ENCODE peak calls at places on chromosomes 1 and 21, in eight cellular contexts. One of them, this sample, is unnamed.

GRCh38 chr1:58854576-58854975 is 70.7 kb upstream of the JUN start:
- DNase-seq in PC-3: no peak
- DNase-seq in CD4-positive, alpha-beta T cell: no peak
- DNase-seq in tibial artery: no peak
- DNase-seq in mammary epithelial cell: no peak
- DNase-seq in breast epithelium: no peak
- DNase-seq in right cardiac atrium: no peak
- DNase-seq in HCT116: no peak
- DNase-seq in this sample: no peak

GRCh38 chr1:117312453-117313138 is 54.7 kb upstream of the MAN1A2 start:
- DNase-seq in PC-3: peak; percentile 66
- DNase-seq in CD4-positive, alpha-beta T cell: no peak
- DNase-seq in tibial artery: no peak
- DNase-seq in mammary epithelial cell: peak; percentile 37
- DNase-seq in breast epithelium: no peak
- DNase-seq in right cardiac atrium: no peak
- DNase-seq in HCT116: peak; percentile 38
- DNase-seq in this sample: no peak

GRCh38 chr1:116290085-116290670 is 82.9 kb upstream of the ATP1A1 start:
- DNase-seq in PC-3: peak; percentile 92
- DNase-seq in CD4-positive, alpha-beta T cell: no peak
- DNase-seq in tibial artery: no peak
- DNase-seq in mammary epithelial cell: peak; percentile 93
- DNase-seq in breast epithelium: no peak
- DNase-seq in right cardiac atrium: no peak
- DNase-seq in HCT116: no peak
- DNase-seq in this sample: peak; percentile 76

GRCh38 chr1:194297999-194298598 is 1111.7 kb upstream of the B3GALT2 start:
- DNase-seq in PC-3: no peak
- DNase-seq in CD4-positive, alpha-beta T cell: no peak
- DNase-seq in tibial artery: no peak
- DNase-seq in mammary epithelial cell: no peak
- DNase-seq in breast epithelium: no peak
- DNase-seq in right cardiac atrium: no peak
- DNase-seq in HCT116: no peak
- DNase-seq in this sample: no peak

GRCh38 chr1:201676061-201676644 is 137.2 kb downstream of the NAV1 start:
- DNase-seq in PC-3: no peak
- DNase-seq in CD4-positive, alpha-beta T cell: no peak
- DNase-seq in tibial artery: no peak
- DNase-seq in mammary epithelial cell: no peak
- DNase-seq in breast epithelium: no peak
- DNase-seq in right cardiac atrium: peak; percentile 32
- DNase-seq in HCT116: no peak
- DNase-seq in this sample: no peak

GRCh38 chr1:224730950-224731349 is 114.8 kb downstream of the CNIH3 start:
- DNase-seq in PC-3: no peak
- DNase-seq in CD4-positive, alpha-beta T cell: no peak
- DNase-seq in tibial artery: no peak
- DNase-seq in mammary epithelial cell: no peak
- DNase-seq in breast epithelium: no peak
- DNase-seq in right cardiac atrium: no peak
- DNase-seq in HCT116: no peak
- DNase-seq in this sample: no peak

GRCh38 chr1:205834751-205835150 is 15.2 kb downstream of the PM20D1 start:
- DNase-seq in PC-3: peak; percentile 36
- DNase-seq in CD4-positive, alpha-beta T cell: no peak
- DNase-seq in tibial artery: no peak
- DNase-seq in mammary epithelial cell: no peak
- DNase-seq in breast epithelium: no peak
- DNase-seq in right cardiac atrium: no peak
- DNase-seq in HCT116: no peak
- DNase-seq in this sample: peak; percentile 48

GRCh38 chr1:185138146-185138545 is 18.6 kb downstream of the TRMT1L start:
- DNase-seq in PC-3: no peak
- DNase-seq in CD4-positive, alpha-beta T cell: no peak
- DNase-seq in tibial artery: no peak
- DNase-seq in mammary epithelial cell: no peak
- DNase-seq in breast epithelium: no peak
- DNase-seq in right cardiac atrium: no peak
- DNase-seq in HCT116: no peak
- DNase-seq in this sample: no peak

GRCh38 chr21:46545363-46545762 is 59.5 kb downstream of the S100B start:
- DNase-seq in PC-3: peak; percentile 6
- DNase-seq in CD4-positive, alpha-beta T cell: no peak
- DNase-seq in tibial artery: no peak
- DNase-seq in mammary epithelial cell: peak; percentile 96
- DNase-seq in breast epithelium: peak; percentile 16
- DNase-seq in right cardiac atrium: no peak
- DNase-seq in HCT116: no peak
- DNase-seq in this sample: peak; percentile 69

GRCh38 chr1:27071049-27071416 is 58.4 kb upstream of the TENT5B start:
- DNase-seq in PC-3: no peak
- DNase-seq in CD4-positive, alpha-beta T cell: no peak
- DNase-seq in tibial artery: no peak
- DNase-seq in mammary epithelial cell: peak; percentile 76
- DNase-seq in breast epithelium: peak; percentile 60
- DNase-seq in right cardiac atrium: no peak
- DNase-seq in HCT116: no peak
- DNase-seq in this sample: no peak

GRCh38 chr21:34912022-34912933 is 136.8 kb downstream of the RUNX1 start:
- DNase-seq in PC-3: peak; percentile 33
- DNase-seq in CD4-positive, alpha-beta T cell: no peak
- DNase-seq in tibial artery: no peak
- DNase-seq in mammary epithelial cell: no peak
- DNase-seq in breast epithelium: no peak
- DNase-seq in right cardiac atrium: no peak
- DNase-seq in HCT116: no peak
- DNase-seq in this sample: no peak

GRCh38 chr1:116334015-116334547 is 39.0 kb upstream of the ATP1A1 start:
- DNase-seq in PC-3: peak; percentile 80
- DNase-seq in CD4-positive, alpha-beta T cell: no peak
- DNase-seq in tibial artery: no peak
- DNase-seq in mammary epithelial cell: peak; percentile 72
- DNase-seq in breast epithelium: peak; percentile 40
- DNase-seq in right cardiac atrium: peak; percentile 47
- DNase-seq in HCT116: no peak
- DNase-seq in this sample: no peak

GRCh38 chr1:42013881-42014470 is 95.3 kb upstream of the HIVEP3 start:
- DNase-seq in PC-3: no peak
- DNase-seq in CD4-positive, alpha-beta T cell: no peak
- DNase-seq in tibial artery: no peak
- DNase-seq in mammary epithelial cell: no peak
- DNase-seq in breast epithelium: no peak
- DNase-seq in right cardiac atrium: no peak
- DNase-seq in HCT116: no peak
- DNase-seq in this sample: no peak

GRCh38 chr21:44920694-44921604 is at the start of gene ITGB2:
- DNase-seq in PC-3: no peak
- DNase-seq in CD4-positive, alpha-beta T cell: peak; percentile 46
- DNase-seq in tibial artery: no peak
- DNase-seq in mammary epithelial cell: no peak
- DNase-seq in breast epithelium: no peak
- DNase-seq in right cardiac atrium: peak; percentile 54
- DNase-seq in HCT116: no peak
- DNase-seq in this sample: no peak

GRCh38 chr1:203081465-203082355 is 4.1 kb downstream of the MYOG start:
- DNase-seq in PC-3: no peak
- DNase-seq in CD4-positive, alpha-beta T cell: no peak
- DNase-seq in tibial artery: no peak
- DNase-seq in mammary epithelial cell: no peak
- DNase-seq in breast epithelium: no peak
- DNase-seq in right cardiac atrium: no peak
- DNase-seq in HCT116: no peak
- DNase-seq in this sample: no peak

GRCh38 chr1:33086384-33086850 is 5.5 kb downstream of the AZIN2 start:
- DNase-seq in PC-3: peak; percentile 75
- DNase-seq in CD4-positive, alpha-beta T cell: peak; percentile 29
- DNase-seq in tibial artery: peak; percentile 79
- DNase-seq in mammary epithelial cell: peak; percentile 51
- DNase-seq in breast epithelium: peak; percentile 56
- DNase-seq in right cardiac atrium: peak; percentile 79
- DNase-seq in HCT116: peak; percentile 62
- DNase-seq in this sample: no peak

GRCh38 chr1:93471911-93472310 is 24.0 kb downstream of the FNBP1L start:
- DNase-seq in PC-3: peak; percentile 93
- DNase-seq in CD4-positive, alpha-beta T cell: no peak
- DNase-seq in tibial artery: no peak
- DNase-seq in mammary epithelial cell: peak; percentile 58
- DNase-seq in breast epithelium: no peak
- DNase-seq in right cardiac atrium: no peak
- DNase-seq in HCT116: no peak
- DNase-seq in this sample: no peak

GRCh38 chr1:26555550-26555981 is 26.0 kb downstream of the RPS6KA1 start:
- DNase-seq in PC-3: peak; percentile 14
- DNase-seq in CD4-positive, alpha-beta T cell: no peak
- DNase-seq in tibial artery: no peak
- DNase-seq in mammary epithelial cell: no peak
- DNase-seq in breast epithelium: peak; percentile 68
- DNase-seq in right cardiac atrium: no peak
- DNase-seq in HCT116: no peak
- DNase-seq in this sample: no peak

GRCh38 chr1:175877939-175878730 is 134.7 kb upstream of the TNR start:
- DNase-seq in PC-3: no peak
- DNase-seq in CD4-positive, alpha-beta T cell: no peak
- DNase-seq in tibial artery: peak; percentile 94
- DNase-seq in mammary epithelial cell: no peak
- DNase-seq in breast epithelium: no peak
- DNase-seq in right cardiac atrium: no peak
- DNase-seq in HCT116: no peak
- DNase-seq in this sample: no peak

GRCh38 chr1:41582004-41582325 is 97.5 kb upstream of the EDN2 start:
- DNase-seq in PC-3: no peak
- DNase-seq in CD4-positive, alpha-beta T cell: no peak
- DNase-seq in tibial artery: no peak
- DNase-seq in mammary epithelial cell: no peak
- DNase-seq in breast epithelium: no peak
- DNase-seq in right cardiac atrium: no peak
- DNase-seq in HCT116: no peak
- DNase-seq in this sample: no peak

GRCh38 chr1:184970691-184971161 is 3.6 kb downstream of the NIBAN1 start:
- DNase-seq in PC-3: no peak
- DNase-seq in CD4-positive, alpha-beta T cell: no peak
- DNase-seq in tibial artery: no peak
- DNase-seq in mammary epithelial cell: peak; percentile 37
- DNase-seq in breast epithelium: no peak
- DNase-seq in right cardiac atrium: no peak
- DNase-seq in HCT116: no peak
- DNase-seq in this sample: no peak

GRCh38 chr1:46804926-46805325 is 6.1 kb downstream of the CYP4B1 start:
- DNase-seq in PC-3: no peak
- DNase-seq in CD4-positive, alpha-beta T cell: no peak
- DNase-seq in tibial artery: no peak
- DNase-seq in mammary epithelial cell: no peak
- DNase-seq in breast epithelium: no peak
- DNase-seq in right cardiac atrium: no peak
- DNase-seq in HCT116: no peak
- DNase-seq in this sample: no peak
- H3K27ac ChIP-seq in PC-3: no peak overlapping the region
- H3K27ac ChIP-seq in CD4-positive, alpha-beta T cell: no peak overlapping the region
- H3K27ac ChIP-seq in tibial artery: peak overlapping the region; percentile 44
- H3K27ac ChIP-seq in mammary epithelial cell: no peak overlapping the region
- H3K27ac ChIP-seq in breast epithelium: peak overlapping the region; percentile 77
- H3K27ac ChIP-seq in right cardiac atrium: peak overlapping the region; percentile 94
- H3K27ac ChIP-seq in HCT116: no peak overlapping the region
- H3K27ac ChIP-seq in this sample: no peak overlapping the region

DNA sequence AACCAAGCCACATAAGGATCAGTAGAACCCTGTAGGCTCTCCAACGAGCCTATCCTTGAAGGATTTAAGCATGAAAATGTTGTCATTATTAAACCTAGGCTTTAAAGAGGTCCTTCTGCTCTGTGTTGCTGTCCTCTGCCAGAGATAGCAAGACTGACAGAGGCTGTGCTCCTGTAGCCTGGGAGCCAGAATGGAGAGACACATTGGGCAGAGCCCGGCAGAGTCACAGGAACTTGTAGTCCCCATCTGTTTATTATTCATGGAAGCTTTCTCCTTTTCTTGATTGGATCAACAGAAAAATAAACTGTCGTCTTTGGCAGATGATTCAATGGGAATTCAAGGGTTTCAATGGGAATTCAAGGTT is 19.2 kb upstream of the SLAMF1 start:
- DNase-seq in PC-3: no peak
- DNase-seq in CD4-positive, alpha-beta T cell: no peak
- DNase-seq in tibial artery: no peak
- DNase-seq in mammary epithelial cell: no peak
- DNase-seq in breast epithelium: no peak
- DNase-seq in right cardiac atrium: no peak
- DNase-seq in HCT116: no peak
- DNase-seq in this sample: no peak
- H3K27ac ChIP-seq in PC-3: no peak overlapping the region
- H3K27ac ChIP-seq in CD4-positive, alpha-beta T cell: peak overlapping the region; percentile 37
- H3K27ac ChIP-seq in tibial artery: no peak overlapping the region
- H3K27ac ChIP-seq in mammary epithelial cell: no peak overlapping the region
- H3K27ac ChIP-seq in breast epithelium: no peak overlapping the region
- H3K27ac ChIP-seq in right cardiac atrium: peak overlapping the region; percentile 80
- H3K27ac ChIP-seq in HCT116: no peak overlapping the region
- H3K27ac ChIP-seq in this sample: no peak overlapping the region

GRCh38 chr1:183356534-183357182 is 61.5 kb downstream of the NMNAT2 start:
- DNase-seq in PC-3: no peak
- DNase-seq in CD4-positive, alpha-beta T cell: no peak
- DNase-seq in tibial artery: no peak
- DNase-seq in mammary epithelial cell: no peak
- DNase-seq in breast epithelium: no peak
- DNase-seq in right cardiac atrium: no peak
- DNase-seq in HCT116: no peak
- DNase-seq in this sample: no peak
- H3K27ac ChIP-seq in PC-3: no peak overlapping the region
- H3K27ac ChIP-seq in CD4-positive, alpha-beta T cell: no peak overlapping the region
- H3K27ac ChIP-seq in tibial artery: no peak overlapping the region
- H3K27ac ChIP-seq in mammary epithelial cell: no peak overlapping the region
- H3K27ac ChIP-seq in breast epithelium: no peak overlapping the region
- H3K27ac ChIP-seq in right cardiac atrium: peak overlapping the region; percentile 90
- H3K27ac ChIP-seq in HCT116: no peak overlapping the region
- H3K27ac ChIP-seq in this sample: no peak overlapping the region

DNA sequence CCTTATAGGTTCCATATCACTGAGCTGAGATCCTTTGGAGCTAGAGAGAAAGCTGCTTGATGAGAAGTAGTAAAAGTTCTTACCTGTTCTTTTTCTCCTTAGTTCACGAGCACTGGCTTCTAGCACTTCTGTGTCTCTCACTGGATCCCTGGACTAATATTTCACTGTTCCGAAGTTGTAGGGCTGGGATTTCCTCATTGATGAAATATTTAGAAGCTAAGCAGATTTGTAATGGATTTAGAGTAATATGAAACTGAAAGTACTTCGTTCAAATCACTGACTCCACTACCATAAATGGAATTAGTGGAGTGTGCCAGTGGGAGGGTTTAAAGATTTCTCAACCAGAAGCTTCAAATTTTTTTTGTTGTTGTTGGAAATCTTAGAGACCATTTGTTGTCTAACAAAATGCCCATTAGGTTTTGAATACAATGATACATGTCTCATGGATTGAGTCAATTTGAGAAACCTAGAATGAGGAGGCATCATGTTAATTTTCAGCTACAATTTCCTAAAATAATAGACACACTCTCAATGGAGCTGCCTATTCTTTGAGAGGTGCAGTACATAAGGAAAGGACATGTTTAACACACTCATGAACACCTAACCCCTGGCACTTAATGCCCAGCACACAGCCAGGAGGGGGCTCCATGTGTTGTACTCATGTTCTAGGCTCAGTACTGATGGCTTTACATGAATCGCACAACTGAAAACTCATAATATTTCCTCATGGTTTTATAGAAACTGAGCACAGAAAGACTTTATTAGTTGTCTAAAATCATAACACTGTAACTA is at the start of gene GBP1:
- DNase-seq in PC-3: peak; percentile 29
- DNase-seq in CD4-positive, alpha-beta T cell: no peak
- DNase-seq in tibial artery: no peak
- DNase-seq in mammary epithelial cell: peak; percentile 76
- DNase-seq in breast epithelium: no peak
- DNase-seq in right cardiac atrium: no peak
- DNase-seq in HCT116: no peak
- DNase-seq in this sample: peak; percentile 20
- H3K27ac ChIP-seq in PC-3: no peak within 1 kb of the TSS
- H3K27ac ChIP-seq in CD4-positive, alpha-beta T cell: peak within 1 kb of the TSS; percentile 69
- H3K27ac ChIP-seq in tibial artery: peak within 1 kb of the TSS; percentile 81
- H3K27ac ChIP-seq in mammary epithelial cell: peak within 1 kb of the TSS; percentile 60
- H3K27ac ChIP-seq in breast epithelium: peak within 1 kb of the TSS; percentile 93
- H3K27ac ChIP-seq in right cardiac atrium: peak within 1 kb of the TSS; percentile 90
- H3K27ac ChIP-seq in HCT116: no peak within 1 kb of the TSS
- H3K27ac ChIP-seq in this sample: peak within 1 kb of the TSS; percentile 48

This sample was measured in epithelial cell of prostate.